ENCODE peak calls at places on chromosomes 1 and 21, in eight cellular contexts. W is prostate gland, Y is HL-60, C is suprapubic skin, T is breast epithelium, U is SK-N-SH, J is transverse colon, K is HCT116. V is an unnamed sample.

GRCh38 chr21:44496196-44496899 is 41.0 kb downstream of the LRRC3 start:
- DNase-seq in W (no peak), Y (no peak), C (no peak), T (no peak), U (no peak), J (no peak), K (no peak), V (no peak)

GRCh38 chr1:9827558-9828185 is 3.9 kb upstream of the CLSTN1 start:
- DNase-seq in W (no peak), Y (no peak), C (no peak), T (no peak), U (no peak), J (no peak), K (no peak), V (no peak)

GRCh38 chr1:209387969-209388329 is 195.6 kb upstream of the CAMK1G start:
- DNase-seq in W (no peak), Y (no peak), C (no peak), T (no peak), U (no peak), J (no peak), K (no peak), V (no peak)

GRCh38 chr1:241276391-241276790 is 80.6 kb downstream of the RGS7 start:
- DNase-seq in W (no peak), Y (no peak), C (no peak), T (no peak), U (no peak), J (no peak), K (no peak), V (no peak)

GRCh38 chr1:220485131-220485530 is 42.8 kb upstream of the MARK1 start:
- DNase-seq in W (no peak), Y (no peak), C (no peak), T (no peak), U (no peak), J (no peak), K (no peak), V (no peak)

GRCh38 chr1:93612510-93612909 is 69.1 kb downstream of the BCAR3 start:
- DNase-seq in W (no peak), Y (no peak), C (no peak), T (no peak), U (no peak), J (no peak), K (no peak), V (no peak)

GRCh38 chr1:235067396-235068154 is 61.1 kb downstream of the TOMM20 start:
- DNase-seq in W (peak; percentile 90), Y (peak; percentile 40), C (peak; percentile 94), T (peak; percentile 98), U (no peak), J (peak; percentile 87), K (peak; percentile 94), V (no peak)

GRCh38 chr1:167197692-167198091 is 23.0 kb upstream of the POU2F1 start:
- DNase-seq in W (no peak), Y (no peak), C (no peak), T (no peak), U (no peak), J (no peak), K (no peak), V (no peak)

GRCh38 chr1:156504062-156504813 is 3.7 kb upstream of the MEF2D start:
- DNase-seq in W (no peak), Y (peak; percentile 46), C (no peak), T (no peak), U (no peak), J (peak; percentile 10), K (no peak), V (no peak)

GRCh38 chr1:2050482-2050792 is 226 bp downstream of the PRKCZ start:
- DNase-seq in W (no peak), Y (no peak), C (no peak), T (no peak), U (peak; percentile 83), J (no peak), K (no peak), V (no peak)

GRCh38 chr1:6148497-6149241 is 31.5 kb downstream of the CHD5 start:
- DNase-seq in W (peak; percentile 27), Y (peak; percentile 25), C (no peak), T (peak; percentile 19), U (peak; percentile 92), J (peak; percentile 64), K (peak; percentile 48), V (no peak)

GRCh38 chr1:79100385-79100784 is 93.9 kb upstream of the ADGRL4 start:
- DNase-seq in W (no peak), Y (no peak), C (no peak), T (no peak), U (no peak), J (no peak), K (no peak), V (no peak)

GRCh38 chr1:205042911-205043806 is at the start of gene CNTN2:
- DNase-seq in W (no peak), Y (no peak), C (no peak), T (no peak), U (peak; percentile 93), J (no peak), K (no peak), V (no peak)

GRCh38 chr1:90000934-90001676 is 6.2 kb downstream of the ZNF326 start:
- DNase-seq in W (no peak), Y (no peak), C (no peak), T (no peak), U (no peak), J (no peak), K (no peak), V (no peak)

GRCh38 chr1:116002781-116003455 is 26.6 kb downstream of the SLC22A15 start:
- DNase-seq in W (no peak), Y (no peak), C (no peak), T (no peak), U (no peak), J (no peak), K (no peak), V (no peak)

GRCh38 chr1:12166834-12167492 is at the start of gene TNFRSF1B:
- DNase-seq in W (peak; percentile 28), Y (peak; percentile 50), C (no peak), T (no peak), U (peak; percentile 91), J (peak; percentile 83), K (no peak), V (no peak)

GRCh38 chr1:54474500-54475235 is 68.5 kb upstream of the SSBP3 start:
- DNase-seq in W (no peak), Y (no peak), C (no peak), T (no peak), U (peak; percentile 86), J (peak; percentile 47), K (no peak), V (no peak)
- H3K27ac ChIP-seq in W (no peak overlapping the region), Y (no peak overlapping the region), C (no peak overlapping the region), T (no peak overlapping the region), U (no peak overlapping the region), J (peak overlapping the region; percentile 83), K (no peak overlapping the region), V (no peak overlapping the region)

DNA sequence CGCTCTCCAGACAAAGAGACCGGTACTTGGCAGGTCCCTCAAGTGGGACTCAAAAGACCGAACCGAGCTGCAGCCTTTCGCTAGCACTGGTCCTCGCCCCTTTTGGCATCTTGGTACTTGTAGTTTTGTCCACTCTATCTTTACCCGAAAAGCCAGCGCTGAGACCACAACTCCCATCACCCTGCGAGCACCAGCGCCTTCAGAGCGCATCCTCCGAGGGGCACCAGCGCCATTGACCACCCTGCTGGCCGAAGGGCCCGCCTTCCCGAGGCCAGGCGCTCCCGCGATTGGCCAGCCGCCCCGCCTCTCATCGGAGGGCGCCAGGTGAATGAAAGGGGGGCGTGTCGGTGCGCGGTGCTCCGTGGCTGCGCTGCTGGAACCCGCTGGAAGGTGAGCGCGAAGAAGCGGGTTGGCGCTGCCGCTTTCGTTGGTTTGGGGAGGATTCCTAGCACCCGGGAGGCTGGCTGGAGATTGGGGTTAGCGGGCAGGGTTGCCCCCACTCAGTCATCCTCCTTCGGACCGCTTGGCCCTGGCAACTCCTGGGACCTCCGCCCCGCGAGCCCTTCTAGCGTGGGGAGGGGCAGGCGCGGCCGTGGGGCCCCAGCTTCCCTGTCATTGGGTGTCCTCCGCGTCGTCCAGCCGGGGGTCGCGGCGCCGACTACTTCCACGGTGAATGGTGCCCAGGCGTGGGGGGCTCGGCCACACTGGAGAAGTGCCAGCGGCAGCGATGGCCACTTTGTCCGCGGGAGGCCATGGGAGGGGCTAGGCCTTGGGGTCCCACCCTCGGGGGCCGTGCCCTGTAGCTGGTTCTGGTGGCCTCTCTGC is at the start of gene ZBTB8B:
- DNase-seq in W (peak; percentile 80), Y (no peak), C (peak; percentile 62), T (peak; percentile 75), U (peak; percentile 99), J (peak; percentile 60), K (peak; percentile 26), V (no peak)
- H3K4me3 ChIP-seq in W (peak within 1 kb of the TSS; percentile 41), Y (no peak within 1 kb of the TSS), C (peak within 1 kb of the TSS; percentile 49), T (peak within 1 kb of the TSS; percentile 36), U (peak within 1 kb of the TSS; percentile 87), J (peak within 1 kb of the TSS; percentile 7), K (peak within 1 kb of the TSS; percentile 47), V (peak within 1 kb of the TSS; percentile 62)

GRCh38 chr1:154751690-154752089 is 118.4 kb downstream of the KCNN3 start:
- DNase-seq in W (no peak), Y (peak; percentile 78), C (peak; percentile 53), T (no peak), U (no peak), J (no peak), K (no peak), V (no peak)
- TF ChIP-seq POLR2AphosphoS5 in W (no peak), Y (no peak), C (no peak), T (no peak), U (no peak), J (peak; percentile 73), K (no peak), V (no peak)

DNA sequence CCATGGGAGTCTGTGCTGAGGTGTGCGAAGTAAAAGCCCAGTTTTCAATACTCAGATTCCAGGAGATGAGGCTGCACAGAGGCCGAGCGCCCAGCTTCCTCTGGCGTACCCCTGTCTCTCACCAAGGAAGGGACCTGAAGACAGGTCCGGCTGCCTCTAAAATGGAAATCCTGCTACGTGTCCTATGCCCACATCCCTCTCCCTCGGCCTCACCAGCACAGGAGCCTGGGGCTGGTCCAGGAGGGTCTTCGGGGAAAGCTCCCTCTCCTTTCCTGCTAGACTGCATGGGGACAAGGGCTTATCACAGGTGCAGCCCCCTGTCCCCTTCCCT is 392 bp downstream of the MRPL55 start:
- DNase-seq in W (no peak), Y (no peak), C (no peak), T (no peak), U (no peak), J (no peak), K (no peak), V (no peak)
- H3K27ac ChIP-seq in W (peak overlapping the region; percentile 93), Y (peak overlapping the region; percentile 80), C (peak overlapping the region; percentile 89), T (peak overlapping the region; percentile 94), U (peak overlapping the region; percentile 43), J (peak overlapping the region; percentile 97), K (peak overlapping the region; percentile 57), V (no peak overlapping the region)